ENCODE peak calls at places on chromosomes 3 and 15, in five cellular contexts. S is stomach, E is body of pancreas, L is testis, Z is heart left ventricle. B is an unnamed sample.

GRCh38 chr3:165195628-165196576 is at the start of gene SLITRK3:
- DNase-seq in Z (no peak), L (no peak), S (no peak), E (no peak), B (no peak)

GRCh38 chr15:88608607-88609181 is 12.4 kb upstream of the AEN start:
- DNase-seq in S (no peak), E (no peak), L (no peak), Z (no peak), B (no peak)

GRCh38 chr3:48899298-48899697 is 616 bp upstream of the SLC25A20 start:
- DNase-seq in E (no peak), Z (no peak), L (no peak), S (no peak), B (no peak)

GRCh38 chr3:196788509-196788908 is 48.9 kb downstream of the PAK2 start:
- DNase-seq in S (no peak), Z (no peak), L (no peak), E (no peak), B (no peak)

GRCh38 chr3:45607790-45608189 is 13.2 kb downstream of the LIMD1 start:
- DNase-seq in E (no peak), Z (peak), L (no peak), S (no peak), B (no peak)

GRCh38 chr15:90165659-90166489 is 35.3 kb upstream of the SEMA4B start:
- DNase-seq in Z (no peak), S (peak), L (peak), E (peak), B (no peak)

GRCh38 chr3:10688126-10688525 is 127.9 kb upstream of the SLC6A11 start:
- DNase-seq in L (no peak), Z (no peak), E (no peak), S (no peak), B (no peak)

GRCh38 chr3:138694287-138695007 is 85.9 kb downstream of the FAIM start:
- DNase-seq in E (peak), S (no peak), L (no peak), Z (no peak), B (no peak)

GRCh38 chr3:137792633-137793271 is 28.6 kb downstream of the SOX14 start:
- DNase-seq in Z (no peak), S (no peak), E (peak), L (peak), B (no peak)

GRCh38 chr15:62153228-62153627 is 11.9 kb downstream of the C2CD4B start:
- DNase-seq in Z (no peak), E (no peak), S (no peak), L (no peak), B (no peak)

GRCh38 chr3:14933829-14934425 is 13.5 kb upstream of the NR2C2 start:
- DNase-seq in Z (no peak), S (no peak), E (no peak), L (no peak), B (no peak)

GRCh38 chr15:76169013-76169412 is 109.2 kb downstream of the TMEM266 start:
- DNase-seq in E (no peak), Z (no peak), S (no peak), L (no peak), B (no peak)

GRCh38 chr15:55750706-55751105 is 7.8 kb upstream of the PRTG start:
- DNase-seq in Z (no peak), S (no peak), L (no peak), E (no peak), B (no peak)

GRCh38 chr15:69577397-69577796 is 124.8 kb downstream of the RPLP1 start:
- DNase-seq in Z (no peak), L (no peak), S (no peak), E (no peak), B (no peak)

GRCh38 chr3:73623996-73624362 is 762 bp downstream of the PDZRN3 start:
- DNase-seq in L (peak), E (peak), Z (peak), S (peak), B (peak)

GRCh38 chr3:179192542-179192941 is 44.4 kb downstream of the PIK3CA start:
- DNase-seq in E (no peak), L (no peak), Z (no peak), S (no peak), B (no peak)

GRCh38 chr15:67897646-67898045 is 57.8 kb upstream of the RNU6-1 start:
- DNase-seq in E (no peak), S (no peak), Z (no peak), L (no peak), B (no peak)

GRCh38 chr15:70156781-70157261 is 59.1 kb upstream of the TLE3 start:
- DNase-seq in L (peak), E (peak), Z (peak), S (peak), B (peak)

GRCh38 chr3:8952130-8952529 is 11.1 kb downstream of the RAD18 start:
- DNase-seq in S (no peak), Z (no peak), E (no peak), L (no peak), B (no peak)

GRCh38 chr15:35023794-35024193 is 35.7 kb upstream of the ZNF770 start:
- DNase-seq in L (no peak), S (no peak), E (no peak), Z (no peak), B (no peak)

GRCh38 chr15:69060744-69061143 is 46.2 kb downstream of the NOX5 start:
- DNase-seq in L (no peak), Z (no peak), S (no peak), E (no peak), B (no peak)

GRCh38 chr3:190585771-190586630 is 72.1 kb downstream of the IL1RAP start:
- DNase-seq in S (no peak), Z (no peak), L (no peak), E (no peak), B (no peak)

GRCh38 chr3:57298041-57298440 is 5.6 kb upstream of the ASB14 start:
- DNase-seq in E (peak), L (no peak), Z (no peak), S (peak), B (peak)

GRCh38 chr3:14550651-14551611 is 10.8 kb upstream of the GRIP2 start:
- DNase-seq in S (no peak), E (no peak), Z (no peak), L (no peak), B (no peak)

GRCh38 chr15:33801954-33802353 is 166.3 kb upstream of the CHRM5 start:
- DNase-seq in E (no peak), S (no peak), L (no peak), Z (no peak), B (no peak)

GRCh38 chr3:120681018-120681417 is 1.0 kb downstream of the HGD start:
- DNase-seq in S (no peak), Z (no peak), E (no peak), L (no peak), B (no peak)

GRCh38 chr3:120678984-120679383 is 3.1 kb downstream of the HGD start:
- DNase-seq in E (no peak), Z (no peak), L (no peak), S (no peak), B (no peak)

GRCh38 chr3:120680193-120680894 is 1.7 kb downstream of the HGD start:
- DNase-seq in Z (no peak), S (no peak), L (no peak), E (no peak), B (no peak)

GRCh38 chr3:120681506-120682038 is 467 bp downstream of the HGD start:
- DNase-seq in L (no peak), S (no peak), E (no peak), Z (no peak), B (no peak)

DNA sequence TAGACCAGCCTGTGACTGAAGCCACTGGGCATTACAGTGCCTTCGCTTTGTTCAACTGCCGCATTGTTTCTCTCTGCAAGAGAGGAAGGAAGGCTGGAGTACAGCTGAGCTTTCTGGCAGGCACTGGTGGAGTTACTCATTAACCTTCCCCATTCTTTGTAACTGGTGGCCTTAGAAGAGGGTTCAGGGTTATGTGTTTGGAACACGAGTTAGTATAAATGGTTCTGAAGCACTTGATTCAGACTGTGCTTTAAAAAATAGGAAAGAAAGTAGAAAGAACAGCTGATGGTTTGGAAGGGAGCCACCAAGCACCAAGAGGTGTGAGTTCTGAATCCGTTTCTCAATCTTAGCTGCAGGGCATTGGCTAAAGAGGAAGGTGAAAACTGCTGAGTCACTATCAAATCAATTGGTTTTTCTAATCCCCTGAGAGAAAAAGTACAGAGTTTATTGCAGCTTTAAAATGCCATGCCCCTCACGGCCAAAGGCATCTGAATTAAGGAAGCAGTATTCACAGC is 3.7 kb downstream of the HGD start:
- DNase-seq in L (peak), Z (peak), E (peak), S (peak), B (no peak)
- TF ChIP-seq POLR2A in L (no peak), Z (no peak), E (peak), S (no peak), B (no peak)

DNA sequence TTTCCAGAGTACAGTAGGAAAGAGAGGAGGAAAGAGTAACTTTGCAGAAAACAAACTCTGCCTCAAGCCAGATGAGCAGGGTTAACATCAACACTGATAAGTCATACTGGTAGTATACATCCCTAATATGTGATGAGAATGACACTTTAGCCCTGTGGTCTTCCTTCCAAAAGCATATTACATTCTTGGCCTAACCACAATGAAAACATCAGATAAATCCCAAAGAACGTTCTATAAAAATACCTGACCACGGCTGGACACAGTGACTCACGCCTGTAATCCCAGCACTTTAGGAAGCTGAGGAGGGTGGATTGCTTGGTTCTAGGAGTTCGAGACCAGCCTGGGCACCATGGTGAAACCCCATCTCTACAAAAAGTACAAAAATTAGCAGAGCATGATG is 4.8 kb downstream of the TMCC1 start:
- DNase-seq in Z (no peak), L (no peak), E (no peak), S (no peak), B (no peak)
- H3K4me3 ChIP-seq in Z (no peak), L (no peak), E (no peak), S (no peak), B (no peak)

GRCh38 chr3:128122013-128122412 is 1.6 kb downstream of the RUVBL1 start:
- DNase-seq in E (no peak), S (no peak), Z (no peak), L (no peak), B (no peak)

GRCh38 chr3:128127236-128127635 is 3.6 kb upstream of the RUVBL1 start:
- DNase-seq in S (no peak), Z (no peak), E (no peak), L (no peak), B (no peak)

GRCh38 chr3:128123538-128124368 is at the start of gene RUVBL1:
- DNase-seq in L (peak), S (peak), Z (peak), E (peak), B (peak)

GRCh38 chr3:128123231-128123537 is 428 bp downstream of the RUVBL1 start:
- DNase-seq in S (no peak), E (no peak), Z (no peak), L (no peak), B (no peak)
- TF ChIP-seq POLR2A in S (no peak), E (no peak), Z (no peak), L (no peak), B (no peak)

GRCh38 chr15:39784638-39785037 is 2.0 kb upstream of the FSIP1 start:
- DNase-seq in L (no peak), E (no peak), S (no peak), Z (no peak), B (no peak)

GRCh38 chr15:39785139-39785538 is 2.5 kb upstream of the FSIP1 start:
- DNase-seq in E (peak), L (no peak), S (no peak), Z (no peak), B (no peak)

GRCh38 chr15:39787479-39787878 is 4.8 kb upstream of the FSIP1 start:
- DNase-seq in E (no peak), Z (no peak), S (no peak), L (no peak), B (no peak)

GRCh38 chr15:39786444-39787056 is 3.9 kb upstream of the FSIP1 start:
- DNase-seq in S (no peak), L (no peak), Z (no peak), E (no peak), B (no peak)

GRCh38 chr15:39785806-39786205 is 3.2 kb upstream of the FSIP1 start:
- DNase-seq in Z (no peak), S (no peak), L (no peak), E (no peak), B (no peak)
- H3K4me3 ChIP-seq in Z (no peak), S (no peak), L (no peak), E (no peak), B (no peak)